ENCODE peak calls at places on chromosomes 6 and 20, in eight cellular contexts. T, M, B, Z, Q, W, I and F are unnamed samples.

GRCh38 chr6:130176378-130176777 is 46.4 kb downstream of the SAMD3 start:
- DNase-seq in T (no peak), M (no peak), B (no peak), Z (no peak), Q (no peak), W (no peak), I (no peak), F (no peak)

GRCh38 chr20:11582073-11582472 is 335.6 kb upstream of the BTBD3 start:
- DNase-seq in T (no peak), M (no peak), B (no peak), Z (no peak), Q (peak), W (no peak), I (no peak), F (no peak)

GRCh38 chr6:159800141-159800865 is at the start of gene PNLDC1:
- DNase-seq in T (no peak), M (no peak), B (no peak), Z (no peak), Q (no peak), W (no peak), I (no peak), F (no peak)

GRCh38 chr6:12311106-12311505 is 20.9 kb downstream of the EDN1 start:
- DNase-seq in T (no peak), M (no peak), B (no peak), Z (no peak), Q (no peak), W (no peak), I (no peak), F (no peak)

GRCh38 chr20:49560186-49560585 is 7.8 kb downstream of the PTGIS start:
- DNase-seq in T (no peak), M (no peak), B (no peak), Z (no peak), Q (no peak), W (no peak), I (no peak), F (no peak)

GRCh38 chr6:118354641-118355040 is 193.5 kb upstream of the PLN start:
- DNase-seq in T (no peak), M (no peak), B (no peak), Z (no peak), Q (no peak), W (peak), I (no peak), F (peak)

GRCh38 chr6:159398633-159399032 is 229.4 kb downstream of the FNDC1 start:
- DNase-seq in T (no peak), M (no peak), B (no peak), Z (no peak), Q (no peak), W (no peak), I (no peak), F (no peak)

GRCh38 chr20:1180949-1181348 is 3.8 kb downstream of the TMEM74B start:
- DNase-seq in T (no peak), M (no peak), B (no peak), Z (no peak), Q (no peak), W (no peak), I (no peak), F (no peak)

GRCh38 chr6:116397960-116398359 is 27.2 kb downstream of the DSE start:
- DNase-seq in T (no peak), M (no peak), B (no peak), Z (no peak), Q (no peak), W (no peak), I (no peak), F (no peak)

GRCh38 chr6:154410215-154410614 is 53.6 kb upstream of the IPCEF1 start:
- DNase-seq in T (no peak), M (no peak), B (no peak), Z (no peak), Q (no peak), W (no peak), I (no peak), F (no peak)

GRCh38 chr20:33023439-33024262 is 7.8 kb upstream of the BPIFB6 start:
- DNase-seq in T (no peak), M (no peak), B (no peak), Z (no peak), Q (no peak), W (no peak), I (no peak), F (no peak)

GRCh38 chr6:151087861-151088598 is 151.7 kb upstream of the AKAP12 start:
- DNase-seq in T (no peak), M (peak), B (no peak), Z (no peak), Q (peak), W (no peak), I (no peak), F (no peak)

GRCh38 chr6:141510803-141511202 is 621.9 kb upstream of the GJE1 start:
- DNase-seq in T (no peak), M (no peak), B (no peak), Z (no peak), Q (no peak), W (no peak), I (no peak), F (no peak)

GRCh38 chr6:37731888-37732287 is 34.2 kb upstream of the MDGA1 start:
- DNase-seq in T (no peak), M (no peak), B (no peak), Z (no peak), Q (no peak), W (peak), I (no peak), F (peak)